ENCODE peak calls at places on chromosomes 3 and 15, in eight cellular contexts. One of them, this sample, is unnamed.

GRCh38 chr3:129624347-129625070 is 18.0 kb upstream of the PLXND1 start:
- DNase-seq in left ventricle myocardium inferior: peak
- DNase-seq in tibial artery: peak
- DNase-seq in heart right ventricle: peak
- DNase-seq in OCI-LY7: no peak
- DNase-seq in GM12878: no peak
- DNase-seq in GM13976: peak
- DNase-seq in GM23338: no peak
- DNase-seq in this sample: no peak

GRCh38 chr15:40190591-40190990 is 29.7 kb downstream of the BUB1B start:
- DNase-seq in GM23338: no peak
- DNase-seq in GM12878: no peak
- DNase-seq in left ventricle myocardium inferior: no peak
- DNase-seq in tibial artery: no peak
- DNase-seq in GM13976: no peak
- DNase-seq in OCI-LY7: no peak
- DNase-seq in heart right ventricle: no peak
- DNase-seq in this sample: no peak

GRCh38 chr3:11005686-11006256 is 13.2 kb downstream of the SLC6A1 start:
- DNase-seq in tibial artery: no peak
- DNase-seq in GM12878: no peak
- DNase-seq in OCI-LY7: no peak
- DNase-seq in GM23338: no peak
- DNase-seq in heart right ventricle: no peak
- DNase-seq in left ventricle myocardium inferior: no peak
- DNase-seq in GM13976: no peak
- DNase-seq in this sample: no peak

GRCh38 chr15:65055201-65055870 is 10.1 kb downstream of the SLC51B start:
- DNase-seq in heart right ventricle: no peak
- DNase-seq in GM13976: no peak
- DNase-seq in GM23338: no peak
- DNase-seq in left ventricle myocardium inferior: no peak
- DNase-seq in OCI-LY7: no peak
- DNase-seq in GM12878: no peak
- DNase-seq in tibial artery: peak
- DNase-seq in this sample: no peak

GRCh38 chr3:72368331-72368975 is 479.8 kb downstream of the SHQ1 start:
- DNase-seq in tibial artery: no peak
- DNase-seq in heart right ventricle: no peak
- DNase-seq in left ventricle myocardium inferior: no peak
- DNase-seq in GM13976: no peak
- DNase-seq in OCI-LY7: no peak
- DNase-seq in GM23338: no peak
- DNase-seq in GM12878: no peak
- DNase-seq in this sample: no peak

GRCh38 chr15:65044724-65045481 is at the start of gene SLC51B:
- DNase-seq in left ventricle myocardium inferior: peak
- DNase-seq in GM12878: no peak
- DNase-seq in GM23338: no peak
- DNase-seq in heart right ventricle: peak
- DNase-seq in tibial artery: no peak
- DNase-seq in OCI-LY7: no peak
- DNase-seq in GM13976: no peak
- DNase-seq in this sample: no peak

GRCh38 chr15:67825880-67826716 is 789 bp downstream of the SKOR1 start:
- DNase-seq in OCI-LY7: no peak
- DNase-seq in heart right ventricle: no peak
- DNase-seq in GM23338: peak
- DNase-seq in GM13976: no peak
- DNase-seq in tibial artery: peak
- DNase-seq in GM12878: no peak
- DNase-seq in left ventricle myocardium inferior: no peak
- DNase-seq in this sample: no peak

GRCh38 chr3:30437172-30437571 is 169.2 kb upstream of the TGFBR2 start:
- DNase-seq in OCI-LY7: no peak
- DNase-seq in GM23338: peak
- DNase-seq in tibial artery: peak
- DNase-seq in left ventricle myocardium inferior: no peak
- DNase-seq in heart right ventricle: peak
- DNase-seq in GM12878: no peak
- DNase-seq in GM13976: no peak
- DNase-seq in this sample: no peak

GRCh38 chr3:150412599-150413069 is 4.5 kb downstream of the TSC22D2 start:
- DNase-seq in GM23338: no peak
- DNase-seq in tibial artery: no peak
- DNase-seq in heart right ventricle: no peak
- DNase-seq in OCI-LY7: peak
- DNase-seq in left ventricle myocardium inferior: no peak
- DNase-seq in GM12878: no peak
- DNase-seq in GM13976: peak
- DNase-seq in this sample: no peak

GRCh38 chr3:191314109-191314728 is 15.0 kb upstream of the CCDC50 start:
- DNase-seq in OCI-LY7: no peak
- DNase-seq in GM23338: no peak
- DNase-seq in GM12878: no peak
- DNase-seq in GM13976: no peak
- DNase-seq in tibial artery: no peak
- DNase-seq in heart right ventricle: no peak
- DNase-seq in left ventricle myocardium inferior: no peak
- DNase-seq in this sample: no peak

GRCh38 chr15:26759991-26760390 is 12.9 kb downstream of the GABRB3 start:
- DNase-seq in heart right ventricle: no peak
- DNase-seq in GM13976: no peak
- DNase-seq in GM23338: no peak
- DNase-seq in tibial artery: no peak
- DNase-seq in OCI-LY7: no peak
- DNase-seq in left ventricle myocardium inferior: no peak
- DNase-seq in GM12878: no peak
- DNase-seq in this sample: no peak

GRCh38 chr15:88830016-88830415 is 26.8 kb downstream of the ACAN start:
- DNase-seq in GM13976: no peak
- DNase-seq in GM12878: no peak
- DNase-seq in heart right ventricle: no peak
- DNase-seq in GM23338: no peak
- DNase-seq in OCI-LY7: no peak
- DNase-seq in tibial artery: no peak
- DNase-seq in left ventricle myocardium inferior: no peak
- DNase-seq in this sample: no peak

GRCh38 chr15:69314174-69314573 is 15.5 kb downstream of the PAQR5 start:
- DNase-seq in GM13976: no peak
- DNase-seq in GM12878: no peak
- DNase-seq in heart right ventricle: no peak
- DNase-seq in left ventricle myocardium inferior: no peak
- DNase-seq in tibial artery: peak
- DNase-seq in GM23338: no peak
- DNase-seq in OCI-LY7: no peak
- DNase-seq in this sample: no peak

GRCh38 chr3:128341659-128342395 is 124.9 kb downstream of the DNAJB8 start:
- DNase-seq in GM23338: no peak
- DNase-seq in GM12878: no peak
- DNase-seq in tibial artery: no peak
- DNase-seq in heart right ventricle: no peak
- DNase-seq in OCI-LY7: no peak
- DNase-seq in GM13976: no peak
- DNase-seq in left ventricle myocardium inferior: no peak
- DNase-seq in this sample: no peak

GRCh38 chr3:4313606-4314308 is 10.6 kb downstream of the SETMAR start:
- DNase-seq in heart right ventricle: no peak
- DNase-seq in left ventricle myocardium inferior: no peak
- DNase-seq in GM23338: no peak
- DNase-seq in OCI-LY7: no peak
- DNase-seq in GM13976: no peak
- DNase-seq in tibial artery: no peak
- DNase-seq in GM12878: no peak
- DNase-seq in this sample: no peak

GRCh38 chr3:195597848-195598247 is 14.1 kb upstream of the APOD start:
- DNase-seq in GM23338: no peak
- DNase-seq in GM12878: no peak
- DNase-seq in left ventricle myocardium inferior: peak
- DNase-seq in GM13976: no peak
- DNase-seq in heart right ventricle: peak
- DNase-seq in OCI-LY7: no peak
- DNase-seq in tibial artery: peak
- DNase-seq in this sample: no peak

GRCh38 chr3:5302661-5303060 is 115.2 kb downstream of the EDEM1 start:
- DNase-seq in left ventricle myocardium inferior: no peak
- DNase-seq in GM12878: no peak
- DNase-seq in tibial artery: no peak
- DNase-seq in GM23338: no peak
- DNase-seq in GM13976: no peak
- DNase-seq in OCI-LY7: no peak
- DNase-seq in heart right ventricle: no peak
- DNase-seq in this sample: no peak

DNA sequence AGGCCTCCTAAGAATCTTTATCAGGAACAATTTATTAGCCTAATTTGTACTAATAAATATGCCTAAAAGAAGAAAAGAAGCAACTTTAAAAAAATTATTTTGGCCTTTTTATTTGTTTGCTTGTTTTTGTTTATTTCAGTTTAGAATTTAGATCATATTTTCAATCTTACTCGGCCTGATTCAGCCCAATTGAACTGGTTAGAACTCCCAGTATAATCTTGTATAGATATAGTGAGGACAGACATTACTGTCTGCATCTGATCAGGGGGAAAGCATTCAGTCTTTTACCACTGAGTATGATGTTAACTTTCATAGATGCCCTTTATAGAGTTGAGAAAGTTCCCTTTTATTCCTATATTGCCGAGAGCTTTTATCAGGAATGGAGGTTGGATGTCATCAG is 56.0 kb upstream of the CSTA start:
- DNase-seq in left ventricle myocardium inferior: no peak
- DNase-seq in GM12878: no peak
- DNase-seq in GM13976: no peak
- DNase-seq in tibial artery: no peak
- DNase-seq in OCI-LY7: no peak
- DNase-seq in GM23338: no peak
- DNase-seq in heart right ventricle: no peak
- DNase-seq in this sample: no peak
- TF ChIP-seq CTCF in left ventricle myocardium inferior: no peak
- TF ChIP-seq CTCF in GM12878: no peak
- TF ChIP-seq CTCF in GM13976: no peak
- TF ChIP-seq CTCF in tibial artery: no peak
- TF ChIP-seq CTCF in OCI-LY7: no peak
- TF ChIP-seq CTCF in GM23338: no peak
- TF ChIP-seq CTCF in heart right ventricle: no peak
- TF ChIP-seq CTCF in this sample: no peak

GRCh38 chr15:53384417-53384816 is 375.0 kb downstream of the WDR72 start:
- DNase-seq in heart right ventricle: no peak
- DNase-seq in tibial artery: no peak
- DNase-seq in OCI-LY7: no peak
- DNase-seq in GM12878: no peak
- DNase-seq in GM13976: no peak
- DNase-seq in GM23338: peak
- DNase-seq in left ventricle myocardium inferior: no peak
- DNase-seq in this sample: no peak
- TF ChIP-seq CTCF in heart right ventricle: no peak
- TF ChIP-seq CTCF in tibial artery: no peak
- TF ChIP-seq CTCF in OCI-LY7: peak
- TF ChIP-seq CTCF in GM12878: peak
- TF ChIP-seq CTCF in GM13976: peak
- TF ChIP-seq CTCF in GM23338: peak
- TF ChIP-seq CTCF in left ventricle myocardium inferior: no peak
- TF ChIP-seq CTCF in this sample: peak

GRCh38 chr3:153973722-153974121 is 147.5 kb upstream of the ARHGEF26 start:
- DNase-seq in GM13976: no peak
- DNase-seq in left ventricle myocardium inferior: no peak
- DNase-seq in GM23338: no peak
- DNase-seq in heart right ventricle: no peak
- DNase-seq in GM12878: no peak
- DNase-seq in OCI-LY7: no peak
- DNase-seq in tibial artery: no peak
- DNase-seq in this sample: no peak
- TF ChIP-seq CTCF in GM13976: no peak
- TF ChIP-seq CTCF in left ventricle myocardium inferior: no peak
- TF ChIP-seq CTCF in GM23338: no peak
- TF ChIP-seq CTCF in heart right ventricle: no peak
- TF ChIP-seq CTCF in GM12878: no peak
- TF ChIP-seq CTCF in OCI-LY7: no peak
- TF ChIP-seq CTCF in tibial artery: no peak
- TF ChIP-seq CTCF in this sample: no peak

DNA sequence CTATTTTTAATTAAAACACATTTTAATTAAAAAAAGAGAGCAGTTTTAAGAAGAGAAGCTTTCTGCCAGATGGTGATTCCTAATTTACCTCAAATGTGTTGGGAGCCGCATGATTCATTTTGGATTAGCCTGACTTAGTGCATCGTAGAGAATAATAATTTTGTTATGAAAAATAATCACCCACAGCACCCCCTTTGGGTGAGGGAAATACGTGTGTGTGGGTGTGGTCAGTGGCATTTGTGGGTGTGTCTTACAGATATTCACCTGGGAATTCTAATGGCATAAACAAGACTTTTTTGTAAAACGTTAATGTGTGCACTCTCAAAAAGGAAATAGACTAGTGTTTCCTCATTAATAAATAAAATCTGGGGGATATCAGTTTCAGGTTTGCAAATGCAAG is 544.6 kb downstream of the MFSD1 start:
- DNase-seq in OCI-LY7: no peak
- DNase-seq in GM12878: no peak
- DNase-seq in tibial artery: no peak
- DNase-seq in GM23338: no peak
- DNase-seq in heart right ventricle: no peak
- DNase-seq in GM13976: no peak
- DNase-seq in left ventricle myocardium inferior: no peak
- DNase-seq in this sample: no peak
- TF ChIP-seq CTCF in OCI-LY7: no peak
- TF ChIP-seq CTCF in GM12878: no peak
- TF ChIP-seq CTCF in tibial artery: no peak
- TF ChIP-seq CTCF in GM23338: peak
- TF ChIP-seq CTCF in heart right ventricle: no peak
- TF ChIP-seq CTCF in GM13976: no peak
- TF ChIP-seq CTCF in left ventricle myocardium inferior: no peak
- TF ChIP-seq CTCF in this sample: no peak

This sample was measured in neural crest cell.